ENCODE peak calls at places on chromosomes 5 and 9, in four cellular contexts. E, C, R and Q are unnamed samples.

GRCh38 chr5:33841829-33842228 is 50.0 kb downstream of the ADAMTS12 start:
- DNase-seq in E (no peak), C (no peak), R (no peak), Q (no peak)

GRCh38 chr5:35436441-35437057 is 181.1 kb upstream of the SPEF2 start:
- DNase-seq in E (peak), C (peak), R (no peak), Q (no peak)

GRCh38 chr5:66134407-66134843 is 9.7 kb upstream of the SREK1 start:
- DNase-seq in E (no peak), C (no peak), R (no peak), Q (no peak)

GRCh38 chr5:777756-778161 is 6.8 kb downstream of the ZDHHC11B start:
- DNase-seq in E (no peak), C (peak), R (no peak), Q (no peak)

GRCh38 chr9:4740623-4741364 is at the start of gene AK3:
- DNase-seq in E (peak), C (peak), R (peak), Q (peak)

GRCh38 chr5:135829681-135830383 is 4.6 kb upstream of the SLC25A48 start:
- DNase-seq in E (peak), C (peak), R (peak), Q (peak)

GRCh38 chr5:54254482-54255198 is 55.7 kb downstream of the ARL15 start:
- DNase-seq in E (peak), C (no peak), R (no peak), Q (no peak)

GRCh38 chr9:97905228-97905627 is 17.1 kb downstream of the TRMO start:
- DNase-seq in E (no peak), C (no peak), R (no peak), Q (no peak)

GRCh38 chr9:124343533-124344290 is 71.5 kb downstream of the PSMB7 start:
- DNase-seq in E (no peak), C (no peak), R (no peak), Q (no peak)

GRCh38 chr9:130265431-130266235 is at the start of gene HMCN2:
- DNase-seq in E (no peak), C (peak), R (peak), Q (no peak)

GRCh38 chr9:123561055-123561454 is 205.1 kb downstream of the CRB2 start:
- DNase-seq in E (no peak), C (no peak), R (no peak), Q (no peak)

GRCh38 chr5:137145726-137146125 is 353.4 kb downstream of the SPOCK1 start:
- DNase-seq in E (no peak), C (no peak), R (no peak), Q (no peak)

GRCh38 chr9:107827884-107828283 is 338.3 kb upstream of the KLF4 start:
- DNase-seq in E (no peak), C (no peak), R (no peak), Q (no peak)

GRCh38 chr5:154755361-154756202 is at the start of gene LARP1:
- DNase-seq in E (no peak), C (no peak), R (no peak), Q (no peak)

GRCh38 chr5:126124706-126125345 is 298.4 kb upstream of the GRAMD2B start:
- DNase-seq in E (no peak), C (no peak), R (no peak), Q (no peak)

GRCh38 chr5:2000591-2000990 is 117.9 kb upstream of the IRX4 start:
- DNase-seq in E (no peak), C (no peak), R (no peak), Q (no peak)

GRCh38 chr9:71909887-71910601 is 949 bp downstream of the ABHD17B start:
- DNase-seq in E (peak), C (peak), R (no peak), Q (peak)

GRCh38 chr5:81147011-81147594 is 86.0 kb upstream of the CKMT2 start:
- DNase-seq in E (no peak), C (no peak), R (no peak), Q (no peak)

GRCh38 chr5:115297043-115297442 is 589 bp upstream of the CCDC112 start:
- DNase-seq in E (no peak), C (no peak), R (no peak), Q (no peak)

GRCh38 chr5:71836547-71837112 is 117.6 kb downstream of the CARTPT start:
- DNase-seq in E (no peak), C (no peak), R (no peak), Q (no peak)

GRCh38 chr5:36607114-36607561 is 732 bp downstream of the SLC1A3 start:
- DNase-seq in E (no peak), C (no peak), R (no peak), Q (no peak)

GRCh38 chr5:11902304-11902703 is 1.9 kb downstream of the CTNND2 start:
- DNase-seq in E (no peak), C (no peak), R (no peak), Q (no peak)

GRCh38 chr9:129542761-129543160 is 78.1 kb downstream of the C9orf50 start:
- DNase-seq in E (no peak), C (no peak), R (no peak), Q (no peak)

GRCh38 chr9:652896-653295 is 188.6 kb upstream of the DMRT1 start:
- DNase-seq in E (no peak), C (no peak), R (no peak), Q (no peak)

GRCh38 chr5:10832421-10832820 is 71.4 kb upstream of the DAP start:
- DNase-seq in E (no peak), C (no peak), R (no peak), Q (no peak)

GRCh38 chr9:136657975-136658848 is 4.5 kb upstream of the EGFL7 start:
- DNase-seq in E (no peak), C (no peak), R (peak), Q (no peak)

GRCh38 chr9:137381501-137382443 is 41.2 kb downstream of the EXD3 start:
- DNase-seq in E (no peak), C (no peak), R (no peak), Q (no peak)

GRCh38 chr5:114390431-114390830 is 28.6 kb downstream of the KCNN2 start:
- DNase-seq in E (no peak), C (no peak), R (no peak), Q (no peak)

GRCh38 chr5:141618030-141618803 is 583 bp downstream of the DIAPH1 start:
- DNase-seq in E (peak), C (no peak), R (peak), Q (no peak)

GRCh38 chr9:130301483-130302286 is 36.1 kb downstream of the HMCN2 start:
- DNase-seq in E (no peak), C (no peak), R (no peak), Q (no peak)

GRCh38 chr9:72464819-72465218 is 56.6 kb upstream of the TMC1 start:
- DNase-seq in E (no peak), C (no peak), R (no peak), Q (no peak)

GRCh38 chr9:97632406-97632991 is 669 bp downstream of the TSTD2 start:
- DNase-seq in E (no peak), C (no peak), R (no peak), Q (no peak)

GRCh38 chr9:133891741-133892140 is 100.4 kb downstream of the VAV2 start:
- DNase-seq in E (no peak), C (no peak), R (no peak), Q (no peak)

DNA sequence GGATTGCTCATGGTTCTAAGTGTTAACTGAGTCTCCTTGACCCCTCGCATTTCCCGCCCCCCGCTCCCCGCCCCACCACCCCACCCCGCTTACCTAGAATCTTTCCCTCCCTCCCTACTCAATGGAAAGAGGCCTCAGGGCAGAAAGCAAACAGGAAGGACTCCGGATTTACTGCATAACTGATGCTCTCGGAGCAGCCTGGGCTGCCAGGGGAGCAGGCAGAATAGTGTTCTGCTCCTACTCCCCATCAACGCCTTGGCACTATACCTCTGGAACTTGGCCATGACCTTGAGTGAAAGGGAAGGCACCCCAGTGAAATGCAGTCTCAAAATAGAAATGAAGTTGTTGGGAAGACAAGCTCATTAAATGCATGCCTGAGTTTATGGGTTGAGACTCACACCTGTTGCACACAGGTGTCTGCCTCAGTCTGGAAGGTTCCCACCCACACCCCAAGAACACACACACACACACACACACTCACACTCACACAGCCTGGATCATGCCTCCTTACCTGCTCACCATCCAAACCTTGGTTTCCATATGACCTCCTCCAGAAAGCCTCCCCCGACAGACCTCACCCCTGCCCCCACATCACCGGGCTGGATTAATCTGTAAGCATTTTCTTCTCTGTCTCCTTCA is 59.7 kb downstream of the NEURL1B start:
- DNase-seq in E (no peak), C (no peak), R (no peak), Q (no peak)
- TF ChIP-seq TAF1 in E (no peak), C (no peak), R (no peak), Q (no peak)

DNA sequence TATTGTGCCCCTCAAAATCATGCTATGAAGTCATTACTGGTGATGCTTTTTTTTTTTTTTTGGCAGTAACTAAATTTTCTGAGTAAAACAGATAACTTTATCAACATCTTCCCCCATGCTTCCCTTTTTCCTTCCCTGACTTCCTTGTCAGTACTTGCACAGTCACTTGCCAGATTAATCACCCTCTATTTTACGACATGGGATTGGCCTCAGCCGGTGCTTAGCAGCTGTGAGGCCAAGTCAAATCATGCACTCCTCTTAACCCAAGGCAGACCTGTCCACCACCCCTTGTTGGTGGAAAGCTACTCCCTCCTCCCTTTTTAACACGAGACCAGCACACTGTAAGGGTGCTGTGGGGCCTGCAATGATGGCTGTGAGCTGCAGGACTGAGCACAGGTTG is 118.0 kb upstream of the OTULINL start:
- DNase-seq in E (no peak), C (no peak), R (no peak), Q (no peak)
- TF ChIP-seq TAF1 in E (no peak), C (no peak), R (no peak), Q (no peak)

GRCh38 chr5:133539818-133540217 is 72.5 kb downstream of the FSTL4 start:
- DNase-seq in E (no peak), C (no peak), R (no peak), Q (no peak)
- TF ChIP-seq TAF1 in E (no peak), C (no peak), R (no peak), Q (no peak)

GRCh38 chr9:21813575-21814473 is 11.4 kb downstream of the MTAP start:
- DNase-seq in E (peak), C (no peak), R (no peak), Q (no peak)

GRCh38 chr9:21811914-21812313 is 9.5 kb downstream of the MTAP start:
- DNase-seq in E (no peak), C (no peak), R (no peak), Q (no peak)

GRCh38 chr9:21812415-21812814 is 10.0 kb downstream of the MTAP start:
- DNase-seq in E (no peak), C (no peak), R (no peak), Q (no peak)

GRCh38 chr9:21810881-21811280 is 8.4 kb downstream of the MTAP start:
- DNase-seq in E (no peak), C (no peak), R (no peak), Q (no peak)

GRCh38 chr9:21812945-21813568 is 10.6 kb downstream of the MTAP start:
- DNase-seq in E (peak), C (no peak), R (peak), Q (no peak)
- TF ChIP-seq TAF1 in E (no peak), C (no peak), R (no peak), Q (no peak)

DNA sequence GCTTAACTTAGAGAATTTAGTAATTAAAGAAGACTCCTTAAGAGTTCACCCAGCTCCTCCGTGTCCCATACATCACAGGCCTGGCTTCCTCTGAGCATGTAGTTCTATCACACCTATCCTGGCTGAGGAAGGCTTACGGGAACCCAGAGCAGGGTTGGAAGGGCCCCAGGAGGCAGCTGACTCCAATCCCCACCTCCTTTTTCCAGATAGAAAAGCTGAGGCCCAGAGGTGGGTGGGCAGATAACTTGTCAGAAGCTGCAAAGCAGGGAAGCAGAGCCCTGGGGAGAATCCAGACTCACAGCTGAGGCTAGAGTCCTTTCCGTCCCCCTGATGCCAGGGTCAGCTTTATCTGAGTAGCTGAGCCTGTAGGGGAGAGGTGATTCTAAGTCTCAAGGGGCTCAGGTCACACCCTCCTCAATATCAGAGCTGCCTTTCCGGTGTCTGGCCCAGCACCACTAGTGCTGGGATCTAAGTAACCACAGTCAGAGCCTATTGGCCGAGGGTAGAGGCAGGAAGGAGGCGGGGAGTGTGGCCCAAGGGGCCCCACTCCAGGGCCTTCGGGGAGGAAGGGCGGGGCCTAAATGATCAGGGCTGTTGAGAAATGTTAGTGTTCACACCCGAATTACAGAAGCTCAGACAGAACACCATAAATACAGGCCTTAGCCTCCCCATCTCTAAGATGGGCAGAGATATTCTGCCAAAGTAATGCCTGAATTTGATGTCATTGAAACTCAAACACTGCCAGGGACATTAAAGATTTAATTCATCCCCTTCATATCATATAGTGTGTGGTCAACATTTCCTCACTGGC is 9.9 kb downstream of the CCDC69 start:
- DNase-seq in E (peak), C (peak), R (peak), Q (peak)
- TF ChIP-seq TAF1 in E (peak), C (no peak), R (peak), Q (peak)

GRCh38 chr9:134983094-134983493 is 65.4 kb upstream of the FCN1 start:
- DNase-seq in E (no peak), C (peak), R (peak), Q (peak)

GRCh38 chr9:134982311-134982710 is 64.6 kb upstream of the FCN1 start:
- DNase-seq in E (no peak), C (no peak), R (no peak), Q (no peak)

GRCh38 chr9:134980516-134980915 is 62.8 kb upstream of the FCN1 start:
- DNase-seq in E (no peak), C (no peak), R (no peak), Q (no peak)

GRCh38 chr9:134981001-134981400 is 63.3 kb upstream of the FCN1 start:
- DNase-seq in E (no peak), C (no peak), R (no peak), Q (no peak)

DNA sequence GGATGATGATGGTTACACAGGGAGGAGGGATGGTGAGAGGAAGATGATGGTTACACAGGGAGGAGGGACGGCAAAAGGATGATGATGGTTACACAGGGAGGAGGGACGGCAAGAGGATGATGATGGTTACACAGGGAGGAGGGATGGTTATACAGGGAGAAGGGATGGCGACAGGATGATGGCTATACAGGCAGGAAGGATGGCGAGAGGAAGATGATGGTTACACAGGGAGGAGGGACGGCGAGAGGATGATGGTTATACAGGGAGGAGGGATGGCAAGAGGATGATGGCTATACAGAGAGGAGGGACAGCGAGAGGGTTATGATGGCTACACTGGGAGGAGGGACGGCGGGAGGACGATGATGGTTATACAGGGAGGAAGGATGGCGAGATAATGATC is 64.1 kb upstream of the FCN1 start:
- DNase-seq in E (no peak), C (no peak), R (no peak), Q (no peak)
- TF ChIP-seq TAF1 in E (no peak), C (no peak), R (no peak), Q (no peak)

GRCh38 chr5:119355244-119355635 is 579 bp upstream of the TNFAIP8 start:
- DNase-seq in E (peak), C (no peak), R (peak), Q (no peak)
- TF ChIP-seq TAF1 in E (no peak), C (no peak), R (no peak), Q (no peak)

DNA sequence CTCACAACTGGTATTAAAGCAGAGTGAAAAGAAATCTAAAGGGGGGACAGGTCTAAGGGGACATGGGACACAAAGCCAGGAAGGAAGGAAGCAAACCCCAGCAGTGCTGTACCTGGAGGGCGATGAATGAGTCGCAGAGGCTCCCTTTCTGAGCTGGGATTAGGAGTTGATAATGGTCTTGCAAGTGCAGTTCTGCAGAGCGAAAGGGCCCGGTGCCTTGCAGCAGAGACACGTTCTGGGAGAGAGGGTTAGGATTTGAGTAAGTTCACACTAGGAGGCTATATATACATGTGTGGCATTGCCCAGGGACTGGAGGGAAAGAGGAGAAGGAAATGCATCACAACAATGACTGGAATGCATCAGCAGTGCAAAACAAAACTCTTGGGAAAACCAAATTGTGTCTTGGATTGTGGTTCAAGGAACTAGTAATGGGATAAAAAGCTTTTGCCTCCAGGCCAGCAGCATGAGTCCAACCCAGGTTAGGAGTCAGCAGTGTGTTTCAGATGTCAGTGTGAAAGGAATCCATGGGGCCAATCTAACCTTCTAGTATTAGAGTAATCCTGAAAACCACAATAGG is 38.8 kb upstream of the LIFR start:
- DNase-seq in E (no peak), C (no peak), R (no peak), Q (no peak)
- TF ChIP-seq TAF1 in E (no peak), C (no peak), R (no peak), Q (no peak)

GRCh38 chr5:146461319-146461718 is 14.2 kb downstream of the TCERG1 start:
- DNase-seq in E (no peak), C (no peak), R (no peak), Q (no peak)

GRCh38 chr5:146463446-146463845 is 16.3 kb downstream of the TCERG1 start:
- DNase-seq in E (no peak), C (no peak), R (no peak), Q (no peak)

GRCh38 chr5:146457431-146457830 is 10.3 kb downstream of the TCERG1 start:
- DNase-seq in E (no peak), C (no peak), R (no peak), Q (no peak)

GRCh38 chr5:146458894-146459293 is 11.8 kb downstream of the TCERG1 start:
- DNase-seq in E (no peak), C (no peak), R (no peak), Q (no peak)
- TF ChIP-seq TAF1 in E (no peak), C (no peak), R (no peak), Q (no peak)